ENCODE peak calls at places on chromosome 4, in ten cellular contexts. U, O, Q, K, X, L, T, Y, C and R are unnamed samples.

GRCh38 chr4:41361831-41362646 is 105.3 kb downstream of the UCHL1 start:
- DNase-seq in T (no peak), K (no peak), X (no peak), L (no peak), C (no peak), Q (no peak), Y (peak; percentile 54), U (no peak), O (no peak), R (no peak)

GRCh38 chr4:168864831-168865541 is 145.1 kb downstream of the CBR4 start:
- DNase-seq in T (no peak), O (no peak), X (peak; percentile 25), Y (peak; percentile 91), L (no peak), C (no peak), U (no peak), Q (no peak), K (no peak), R (no peak)

GRCh38 chr4:181293541-181293940 is 949.7 kb upstream of the TENM3 start:
- DNase-seq in Y (no peak), U (no peak), O (no peak), L (no peak), T (no peak), X (no peak), Q (no peak), K (no peak), C (no peak), R (no peak)

GRCh38 chr4:77220841-77221613 is 64.0 kb downstream of the CCNG2 start:
- DNase-seq in Q (no peak), Y (no peak), O (no peak), L (no peak), X (peak; percentile 38), T (no peak), K (no peak), C (no peak), U (no peak), R (peak; percentile 9)

GRCh38 chr4:32680946-32681345 is 1960.8 kb downstream of the PCDH7 start:
- DNase-seq in K (no peak), U (no peak), Q (no peak), O (no peak), X (no peak), T (no peak), Y (no peak), L (no peak), C (no peak), R (no peak)

GRCh38 chr4:153159728-153160221 is 44.5 kb upstream of the TRIM2 start:
- DNase-seq in Y (peak; percentile 76), K (no peak), Q (no peak), O (no peak), C (no peak), L (no peak), X (peak; percentile 80), T (no peak), U (no peak), R (no peak)

GRCh38 chr4:99356992-99357391 is 4.4 kb upstream of the ADH1C start:
- DNase-seq in Q (no peak), O (no peak), Y (no peak), T (no peak), K (no peak), X (no peak), C (no peak), L (no peak), U (no peak), R (no peak)

GRCh38 chr4:12296366-12296765 is 867.7 kb upstream of the HS3ST1 start:
- DNase-seq in T (no peak), U (no peak), Y (no peak), Q (no peak), X (no peak), O (no peak), C (no peak), L (no peak), K (no peak), R (no peak)